ENCODE peak calls at places on chromosomes 3 and 15, in seven cellular contexts. U, R, C, H, V, E and I are unnamed samples.
A peak's percentile ranks its signal among the peaks of the same experiment; 100 is the strongest.

GRCh38 chr3:110743202-110743601 is 328.4 kb upstream of the NECTIN3 start:
- DNase-seq in U (peak; percentile 53), R (no peak), C (no peak), H (peak; percentile 39), V (no peak), E (no peak), I (no peak)

GRCh38 chr3:67648229-67648628 is 6.2 kb downstream of the SUCLG2 start:
- DNase-seq in U (peak; percentile 37), R (no peak), C (no peak), H (no peak), V (no peak), E (peak; percentile 11), I (no peak)

GRCh38 chr3:196968233-196969000 is at the start of gene PIGZ:
- DNase-seq in U (peak; percentile 81), R (no peak), C (peak; percentile 45), H (peak; percentile 47), V (no peak), E (no peak), I (peak; percentile 72)

GRCh38 chr3:16484216-16484615 is 29.3 kb downstream of the RFTN1 start:
- DNase-seq in U (peak; percentile 40), R (peak; percentile 66), C (peak; percentile 74), H (peak; percentile 37), V (no peak), E (peak; percentile 94), I (no peak)

GRCh38 chr3:89867286-89867685 is 759.9 kb downstream of the EPHA3 start:
- DNase-seq in U (no peak), R (no peak), C (no peak), H (no peak), V (no peak), E (no peak), I (no peak)

GRCh38 chr3:159989973-159990846 is 1.6 kb downstream of the IL12A start:
- DNase-seq in U (no peak), R (no peak), C (no peak), H (no peak), V (no peak), E (no peak), I (no peak)

GRCh38 chr3:126971891-126972351 is 11.0 kb upstream of the PLXNA1 start:
- DNase-seq in U (no peak), R (peak; percentile 72), C (peak; percentile 57), H (peak; percentile 42), V (peak; percentile 83), E (peak; percentile 88), I (peak; percentile 87)

GRCh38 chr15:67177750-67178149 is 76.7 kb downstream of the AAGAB start:
- DNase-seq in U (no peak), R (no peak), C (no peak), H (no peak), V (no peak), E (peak; percentile 89), I (no peak)

GRCh38 chr15:42144841-42145375 is 11.5 kb downstream of the PLA2G4F start:
- DNase-seq in U (no peak), R (no peak), C (no peak), H (no peak), V (no peak), E (no peak), I (no peak)

GRCh38 chr15:76163429-76164020 is 103.7 kb downstream of the TMEM266 start:
- DNase-seq in U (peak; percentile 71), R (peak; percentile 93), C (peak; percentile 88), H (peak; percentile 81), V (peak; percentile 82), E (peak; percentile 63), I (peak; percentile 94)

GRCh38 chr3:16429086-16429485 is 84.4 kb downstream of the RFTN1 start:
- DNase-seq in U (no peak), R (no peak), C (no peak), H (no peak), V (no peak), E (no peak), I (no peak)

GRCh38 chr3:86938706-86939105 is 52.2 kb downstream of the VGLL3 start:
- DNase-seq in U (no peak), R (no peak), C (no peak), H (no peak), V (no peak), E (peak; percentile 27), I (no peak)

GRCh38 chr3:111809196-111809595 is 49.9 kb upstream of the PHLDB2 start:
- DNase-seq in U (no peak), R (no peak), C (no peak), H (no peak), V (no peak), E (peak; percentile 73), I (no peak)

GRCh38 chr15:62588930-62589655 is 424.0 kb upstream of the C2CD4B start:
- DNase-seq in U (no peak), R (no peak), C (no peak), H (no peak), V (no peak), E (peak; percentile 39), I (no peak)

GRCh38 chr3:140186421-140186920 is 251.5 kb downstream of the CLSTN2 start:
- DNase-seq in U (peak; percentile 27), R (peak; percentile 29), C (no peak), H (peak; percentile 36), V (no peak), E (no peak), I (no peak)

GRCh38 chr3:97821413-97821809 is 400 bp upstream of the CRYBG3 start:
- DNase-seq in U (peak; percentile 66), R (peak; percentile 64), C (peak; percentile 61), H (peak; percentile 41), V (peak; percentile 50), E (peak; percentile 84), I (no peak)

GRCh38 chr3:170517251-170517945 is 68.5 kb downstream of the SLC7A14 start:
- DNase-seq in U (no peak), R (no peak), C (no peak), H (no peak), V (no peak), E (peak; percentile 38), I (no peak)

GRCh38 chr15:78626611-78627010 is 5.8 kb upstream of the CHRNA3 start:
- DNase-seq in U (no peak), R (no peak), C (no peak), H (no peak), V (no peak), E (no peak), I (no peak)

GRCh38 chr3:78725703-78726246 is 1042.0 kb downstream of the ROBO1 start:
- DNase-seq in U (no peak), R (no peak), C (no peak), H (no peak), V (no peak), E (no peak), I (no peak)

GRCh38 chr3:192817053-192817452 is 89.7 kb upstream of the FGF12 start:
- DNase-seq in U (no peak), R (no peak), C (no peak), H (no peak), V (no peak), E (peak; percentile 76), I (no peak)

GRCh38 chr3:165641569-165642310 is 195.5 kb downstream of the BCHE start:
- DNase-seq in U (no peak), R (no peak), C (no peak), H (no peak), V (no peak), E (no peak), I (no peak)

DNA sequence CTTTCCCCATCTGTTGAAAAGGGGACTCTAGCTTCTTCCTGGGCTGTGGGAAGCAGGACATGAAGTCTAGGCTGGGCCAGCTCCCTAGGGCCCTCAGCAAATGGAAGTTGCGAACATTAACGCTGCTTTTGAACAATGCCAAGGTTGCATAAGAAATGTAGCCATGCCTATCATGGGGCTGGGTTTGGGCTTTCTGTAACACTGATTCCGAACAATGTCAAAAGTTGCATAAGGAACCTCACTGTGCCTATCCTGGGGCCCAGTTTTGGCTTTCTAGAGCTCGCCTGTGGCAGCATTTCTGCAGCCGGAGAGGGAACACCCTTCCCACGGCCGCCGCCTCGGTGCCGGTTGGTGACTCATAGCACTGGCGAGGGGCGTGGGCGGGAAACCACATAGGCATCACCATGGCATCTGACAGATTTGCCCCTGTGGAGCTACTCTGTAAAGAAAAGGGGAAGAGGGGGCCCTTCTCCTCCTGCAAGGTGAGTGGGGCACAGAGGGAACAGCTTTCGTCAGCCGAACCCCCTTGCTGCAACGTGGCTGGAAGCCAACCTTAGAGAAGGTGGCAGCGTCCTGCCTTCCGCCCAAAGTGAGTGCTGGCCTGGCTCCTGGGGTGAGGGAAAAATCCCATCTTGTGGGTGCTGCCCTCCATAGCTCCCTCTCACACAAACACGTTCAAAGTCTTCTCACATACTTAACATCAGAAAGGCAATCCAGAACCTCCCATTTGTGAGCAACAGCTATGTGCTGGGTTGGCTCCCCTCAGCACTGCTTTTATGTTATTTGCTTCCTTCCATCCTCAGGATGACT is 46.6 kb upstream of the ATP2B2 start:
- DNase-seq in U (no peak), R (no peak), C (no peak), H (no peak), V (no peak), E (no peak), I (peak; percentile 75)
- H3K27ac ChIP-seq in U (no peak overlapping the region), R (no peak overlapping the region), C (no peak overlapping the region), H (no peak overlapping the region), V (no peak overlapping the region), E (no peak overlapping the region), I (no peak overlapping the region)

GRCh38 chr3:9778102-9778501 is 8.4 kb upstream of the CAMK1 start:
- DNase-seq in U (no peak), R (peak; percentile 63), C (no peak), H (no peak), V (no peak), E (no peak), I (no peak)
- H3K4me3 ChIP-seq in U (no peak overlapping the region), R (no peak overlapping the region), C (no peak overlapping the region), H (no peak overlapping the region), V (no peak overlapping the region), E (no peak overlapping the region), I (no peak overlapping the region)

GRCh38 chr15:27463699-27464098 is 492.7 kb downstream of the GABRG3 start:
- DNase-seq in U (no peak), R (no peak), C (no peak), H (no peak), V (no peak), E (no peak), I (no peak)

GRCh38 chr15:27465213-27465612 is 494.2 kb downstream of the GABRG3 start:
- DNase-seq in U (no peak), R (no peak), C (no peak), H (no peak), V (no peak), E (no peak), I (no peak)

GRCh38 chr15:27473846-27474245 is 502.9 kb downstream of the GABRG3 start:
- DNase-seq in U (no peak), R (no peak), C (no peak), H (no peak), V (no peak), E (no peak), I (no peak)

GRCh38 chr15:27468151-27468556 is 497.2 kb downstream of the GABRG3 start:
- DNase-seq in U (no peak), R (no peak), C (no peak), H (no peak), V (no peak), E (no peak), I (no peak)
- H3K9me3 ChIP-seq in U (no peaks in the 10 kb centered on the region), R (no peaks in the 10 kb centered on the region), C (no peaks in the 10 kb centered on the region), H (no peaks in the 10 kb centered on the region), V (no peaks in the 10 kb centered on the region), E (no peaks in the 10 kb centered on the region), I (no peaks in the 10 kb centered on the region)

DNA sequence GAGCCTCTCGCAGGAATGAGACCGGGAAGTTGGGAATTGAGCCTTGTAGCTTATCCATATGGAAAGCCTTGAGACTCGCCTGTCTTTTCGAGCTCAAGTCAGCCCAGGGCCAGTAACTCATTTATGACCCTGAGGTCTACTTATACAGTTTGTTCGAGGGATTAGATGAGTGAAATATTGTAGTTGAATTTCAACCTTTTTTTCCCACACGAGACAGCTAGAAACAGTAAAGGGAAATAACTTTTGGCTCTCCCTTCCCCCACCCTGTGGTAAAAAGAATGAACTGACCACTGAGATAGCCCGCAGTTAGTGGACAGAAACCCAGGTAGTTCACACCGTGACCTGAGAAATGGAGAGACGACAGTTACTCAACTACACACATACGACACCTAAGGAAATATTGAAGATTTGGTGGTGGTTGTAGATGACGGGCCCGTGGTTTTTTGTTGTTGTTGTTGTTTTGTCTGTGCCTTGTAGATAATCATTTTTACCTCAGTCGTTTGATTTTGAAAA is 837 bp downstream of the EIF3J start:
- DNase-seq in U (peak; percentile 47), R (no peak), C (no peak), H (no peak), V (no peak), E (peak; percentile 79), I (no peak)
- H3K27ac ChIP-seq in U (peak overlapping the region; percentile 99), R (peak overlapping the region; percentile 96), C (peak overlapping the region; percentile 89), H (peak overlapping the region; percentile 96), V (peak overlapping the region; percentile 95), E (peak overlapping the region; percentile 69), I (peak overlapping the region; percentile 62)